ENCODE peak calls at places on chromosomes 1 and 21, in five cellular contexts. N is omental fat pad, A is BE2C, D is kidney epithelial cell, P is progenitor cell of endocrine pancreas. E is an unnamed sample.

GRCh38 chr1:151888972-151889570 is 20.2 kb downstream of the THEM4 start:
- DNase-seq in P (no peak), A (no peak), D (no peak), N (no peak), E (no peak)

GRCh38 chr1:236311040-236311439 is 29.3 kb upstream of the ERO1B start:
- DNase-seq in P (no peak), A (peak), D (no peak), N (no peak), E (no peak)

GRCh38 chr1:180266275-180267210 is 36.5 kb downstream of the LHX4 start:
- DNase-seq in D (no peak), A (no peak), N (no peak), P (no peak), E (no peak)

GRCh38 chr1:55323760-55324159 is 108.6 kb upstream of the USP24 start:
- DNase-seq in D (no peak), N (no peak), A (no peak), P (no peak), E (no peak)

GRCh38 chr1:42152119-42152518 is 1.1 kb upstream of the GUCA2B start:
- DNase-seq in A (no peak), N (no peak), P (no peak), D (no peak), E (no peak)

GRCh38 chr1:196887515-196888239 is at the start of gene CFHR4:
- DNase-seq in A (no peak), P (no peak), N (no peak), D (no peak), E (no peak)

GRCh38 chr1:12620142-12620865 is 2.3 kb upstream of the DHRS3 start:
- DNase-seq in N (no peak), D (no peak), A (no peak), P (no peak), E (no peak)

GRCh38 chr1:85629532-85629920 is 49.0 kb downstream of the CCN1 start:
- DNase-seq in A (no peak), N (no peak), D (no peak), P (no peak), E (no peak)

GRCh38 chr21:16572032-16572431 is 842.2 kb downstream of the USP25 start:
- DNase-seq in N (no peak), D (no peak), P (no peak), A (no peak), E (no peak)

GRCh38 chr1:198904356-198904755 is 265.5 kb downstream of the PTPRC start:
- DNase-seq in D (no peak), N (no peak), A (no peak), P (no peak), E (no peak)

GRCh38 chr1:155295183-155295941 is 5.9 kb downstream of the PKLR start:
- DNase-seq in D (no peak), P (no peak), N (no peak), A (no peak), E (no peak)

GRCh38 chr1:85992756-85993155 is 163.8 kb downstream of the COL24A1 start:
- DNase-seq in P (no peak), D (peak), A (no peak), N (no peak), E (no peak)

GRCh38 chr1:162972768-162973167 is 96.4 kb upstream of the RGS4 start:
- DNase-seq in P (no peak), D (no peak), A (no peak), N (no peak), E (no peak)

GRCh38 chr1:40901886-40902633 is 39.9 kb upstream of the CITED4 start:
- DNase-seq in D (peak), P (no peak), N (no peak), A (no peak), E (no peak)

GRCh38 chr21:44054710-44055109 is 42.6 kb downstream of the TRAPPC10 start:
- DNase-seq in P (no peak), N (no peak), A (no peak), D (peak), E (no peak)

GRCh38 chr1:247825362-247825761 is 1.4 kb upstream of the OR14A16 start:
- DNase-seq in D (no peak), A (no peak), P (no peak), N (no peak), E (no peak)

GRCh38 chr1:63317007-63317813 is 5.2 kb upstream of the FOXD3 start:
- DNase-seq in P (peak), A (no peak), D (no peak), N (no peak), E (peak)

GRCh38 chr1:184228558-184228957 is 158.3 kb upstream of the C1orf21 start:
- DNase-seq in D (no peak), P (no peak), N (no peak), A (no peak), E (no peak)

GRCh38 chr21:39754811-39755210 is 9.8 kb downstream of the IGSF5 start:
- DNase-seq in P (no peak), N (no peak), A (no peak), D (no peak), E (no peak)

GRCh38 chr1:202161151-202162048 is 998 bp upstream of the PTPN7 start:
- DNase-seq in D (no peak), A (no peak), P (no peak), N (no peak), E (no peak)

GRCh38 chr1:182149411-182149965 is 88.0 kb upstream of the ZNF648 start:
- DNase-seq in D (peak), N (no peak), P (no peak), A (no peak), E (no peak)

GRCh38 chr1:183609313-183609712 is 19.1 kb upstream of the NCF2 start:
- DNase-seq in P (no peak), A (peak), D (no peak), N (peak), E (no peak)

GRCh38 chr1:155017946-155018316 is 15.3 kb downstream of the ZBTB7B start:
- DNase-seq in A (peak), N (no peak), P (no peak), D (no peak), E (no peak)

GRCh38 chr1:3368711-3369436 is 85.6 kb upstream of the ARHGEF16 start:
- DNase-seq in D (no peak), P (no peak), A (no peak), N (no peak), E (no peak)

GRCh38 chr1:113903496-113904291 is 905 bp downstream of the AP4B1 start:
- DNase-seq in P (no peak), N (no peak), D (no peak), A (no peak), E (no peak)

GRCh38 chr1:9910080-9910424 is at the start of gene CTNNBIP1:
- DNase-seq in D (no peak), N (no peak), A (no peak), P (no peak), E (no peak)

GRCh38 chr1:211472724-211473123 is 19.2 kb downstream of the RD3 start:
- DNase-seq in A (no peak), N (no peak), D (no peak), P (no peak), E (no peak)

GRCh38 chr1:31700468-31701136 is 3.2 kb downstream of the COL16A1 start:
- DNase-seq in P (no peak), N (no peak), A (no peak), D (no peak), E (no peak)

GRCh38 chr1:171188388-171189266 is 3.5 kb downstream of the FMO2 start:
- DNase-seq in N (peak), P (no peak), D (no peak), A (peak), E (peak)

GRCh38 chr1:3614755-3615742 is 3.7 kb upstream of the MEGF6 start:
- DNase-seq in N (no peak), P (no peak), D (no peak), A (no peak), E (peak)

GRCh38 chr1:230408971-230409370 is 17.2 kb downstream of the PGBD5 start:
- DNase-seq in P (no peak), A (no peak), D (no peak), N (no peak), E (no peak)

GRCh38 chr1:65176071-65176470 is 28.1 kb downstream of the AK4 start:
- DNase-seq in A (no peak), P (no peak), N (no peak), D (no peak), E (no peak)

GRCh38 chr1:117567435-117567834 is 38.4 kb upstream of the TENT5C start:
- DNase-seq in A (no peak), D (no peak), N (no peak), P (peak), E (no peak)

GRCh38 chr1:107138767-107139445 is 1.9 kb upstream of the NTNG1 start:
- DNase-seq in A (no peak), D (peak), P (no peak), N (no peak), E (no peak)

GRCh38 chr21:39029086-39029772 is 154.0 kb downstream of the PSMG1 start:
- DNase-seq in D (no peak), A (peak), P (no peak), N (no peak), E (no peak)

GRCh38 chr21:44551290-44552015 is at the start of gene KRTAP10-2:
- DNase-seq in N (no peak), A (no peak), D (no peak), P (peak), E (no peak)

GRCh38 chr1:181490740-181491712 is 7.7 kb downstream of the CACNA1E start:
- DNase-seq in A (no peak), P (no peak), D (no peak), N (no peak), E (no peak)

GRCh38 chr1:81304187-81304586 is 496.5 kb upstream of the ADGRL2 start:
- DNase-seq in D (peak), A (peak), N (no peak), P (no peak), E (no peak)

GRCh38 chr1:212525479-212526110 is 83.0 kb upstream of the ATF3 start:
- DNase-seq in D (no peak), N (no peak), A (no peak), P (no peak), E (no peak)

DNA sequence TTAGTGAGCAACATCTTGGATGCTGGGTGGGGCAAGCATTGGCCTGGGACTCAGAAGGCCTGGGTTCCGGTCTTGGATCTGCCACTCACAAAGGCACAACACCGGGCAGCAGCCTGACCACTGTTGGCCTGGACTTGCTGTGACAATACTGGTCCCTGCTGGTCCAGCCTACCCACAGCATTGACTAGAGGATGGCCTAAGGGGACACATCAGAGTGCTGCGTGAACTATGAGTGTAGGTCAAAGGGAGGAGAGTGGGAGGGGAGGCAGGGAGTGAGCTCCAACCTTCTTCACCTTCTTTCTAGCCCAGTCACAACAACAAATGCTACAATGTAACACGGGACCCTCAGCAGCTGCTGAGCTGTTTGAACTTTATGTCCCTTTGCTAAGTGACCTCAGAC is 31.1 kb downstream of the TMEM50A start:
- DNase-seq in A (no peak), N (no peak), D (no peak), P (no peak), E (no peak)
- TF ChIP-seq CTCF in A (no peak), N (no peak), D (no peak), P (no peak), E (no peak)

DNA sequence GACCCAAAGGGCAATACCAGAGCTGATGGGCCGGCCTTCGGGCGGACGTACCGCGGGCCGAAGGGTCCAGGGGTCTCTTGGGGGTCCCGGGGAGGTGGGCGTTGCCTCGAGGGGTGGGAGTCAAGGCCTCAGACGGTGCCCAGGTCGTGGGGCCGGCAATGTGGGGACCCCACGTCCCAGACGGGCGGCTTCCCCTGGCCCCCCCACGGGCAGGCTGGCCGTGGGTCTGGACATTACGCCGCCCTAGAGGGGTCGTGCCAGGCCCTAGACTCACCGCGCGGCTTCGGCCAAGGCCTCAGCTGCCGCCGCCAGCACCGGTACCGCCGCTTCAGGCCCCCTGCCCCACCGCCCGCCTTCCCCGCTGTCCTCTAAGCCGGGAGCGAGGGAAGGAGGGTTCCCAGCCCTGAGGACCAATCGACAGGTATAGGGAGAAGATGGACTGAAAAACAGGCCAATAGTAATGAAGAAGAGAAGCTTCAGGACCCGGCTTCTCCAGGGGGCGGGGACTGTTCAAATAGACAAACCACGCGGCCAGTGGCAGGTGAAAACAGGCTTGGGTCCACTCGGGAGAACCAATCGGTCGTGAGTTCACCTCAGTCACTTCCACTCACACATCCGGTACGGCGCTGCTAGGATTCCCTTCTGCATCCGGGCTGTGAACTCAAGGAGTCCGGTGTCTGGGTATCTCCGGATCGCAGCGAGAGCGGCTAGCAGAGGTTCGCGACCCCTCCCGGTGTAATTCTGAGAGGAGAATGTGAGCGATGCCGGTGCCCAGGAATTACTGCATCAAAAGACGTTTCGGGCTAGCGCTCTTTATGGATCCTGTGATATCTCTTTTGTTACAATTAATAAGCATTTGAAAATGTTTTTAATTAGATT is at the start of gene MTOR:
- DNase-seq in N (peak), D (peak), P (peak), A (peak), E (peak)
- TF ChIP-seq CTCF in N (no peak), D (peak), P (no peak), A (no peak), E (no peak)

GRCh38 chr1:203301331-203301668 is 4.0 kb upstream of the BTG2 start:
- DNase-seq in D (no peak), A (no peak), P (no peak), N (no peak), E (no peak)

GRCh38 chr1:203296456-203297073 is 8.8 kb upstream of the BTG2 start:
- DNase-seq in A (no peak), N (no peak), D (no peak), P (no peak), E (no peak)

GRCh38 chr1:203302461-203302860 is 2.9 kb upstream of the BTG2 start:
- DNase-seq in N (no peak), A (no peak), P (no peak), D (no peak), E (no peak)

GRCh38 chr1:203300441-203301330 is 4.6 kb upstream of the BTG2 start:
- DNase-seq in A (no peak), P (no peak), D (no peak), N (no peak), E (no peak)

DNA sequence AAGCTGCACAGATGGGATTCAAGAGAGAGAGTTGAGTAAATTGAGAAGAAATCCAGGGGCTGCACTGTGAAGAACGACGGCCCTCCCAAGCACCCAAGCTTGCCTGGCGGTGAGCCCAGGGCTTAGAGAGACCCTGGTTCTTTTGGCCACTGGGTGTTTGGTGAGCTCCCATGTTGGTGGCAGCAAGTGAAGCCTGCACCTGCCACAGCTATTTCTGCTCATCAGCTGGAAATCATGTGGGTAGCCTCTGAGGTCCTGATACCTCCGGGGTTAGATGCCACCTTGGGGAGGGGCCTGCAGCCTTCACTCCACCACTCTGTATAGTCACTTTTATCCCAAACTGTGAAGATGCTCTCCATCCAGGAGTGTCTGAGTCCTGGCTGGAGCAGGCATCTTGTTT is 6.1 kb upstream of the BTG2 start:
- DNase-seq in P (no peak), N (no peak), A (no peak), D (no peak), E (no peak)
- TF ChIP-seq CTCF in P (no peak), N (no peak), A (no peak), D (no peak), E (no peak)

GRCh38 chr1:227447531-227447990 is 115.8 kb upstream of the ZNF678 start:
- DNase-seq in A (peak), D (no peak), P (peak), N (no peak), E (peak)
- TF ChIP-seq CTCF in A (peak), D (peak), P (peak), N (no peak), E (peak)

DNA sequence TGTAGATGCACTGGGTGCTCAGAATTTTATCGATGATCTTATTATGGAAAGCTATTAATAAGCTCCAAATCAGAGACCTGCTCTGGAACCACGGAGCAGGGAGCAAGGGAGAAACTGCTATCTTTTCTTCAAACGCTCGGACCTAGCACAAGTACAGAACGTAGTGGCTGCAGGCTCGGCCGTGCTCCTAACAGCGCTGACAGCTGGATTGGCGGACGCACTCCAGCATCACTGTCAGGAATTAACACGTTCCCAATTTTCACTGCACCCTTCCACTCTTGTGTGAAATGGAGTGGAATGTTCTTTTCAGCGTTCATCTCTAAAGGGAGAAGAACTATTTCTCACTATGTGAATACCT is 107.0 kb downstream of the ZNF281 start:
- DNase-seq in D (no peak), A (no peak), P (no peak), N (no peak), E (peak)
- TF ChIP-seq CTCF in D (no peak), A (no peak), P (no peak), N (no peak), E (no peak)

DNA sequence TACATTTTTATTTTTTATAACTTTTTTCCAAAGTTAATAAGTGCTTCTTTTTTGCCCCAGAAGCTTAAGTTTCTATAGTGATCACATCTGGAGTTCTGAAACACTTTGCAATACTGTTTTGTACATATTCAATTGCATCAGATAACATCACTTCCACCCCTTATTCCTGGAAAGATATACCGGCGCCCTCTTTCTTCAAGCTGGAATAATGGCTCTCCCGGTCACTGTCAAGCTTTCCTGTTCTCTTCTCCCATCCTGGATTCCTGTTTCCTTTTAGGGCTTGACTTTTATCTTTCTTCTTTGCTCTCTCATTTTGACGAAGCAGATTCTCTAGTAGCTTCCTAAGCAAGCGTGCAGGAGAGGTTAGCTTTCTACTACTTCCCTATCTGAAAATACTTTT is 1866.8 kb downstream of the MRPL39 start:
- DNase-seq in N (no peak), D (no peak), P (no peak), A (no peak), E (no peak)
- TF ChIP-seq CTCF in N (no peak), D (no peak), P (no peak), A (peak), E (no peak)

E was measured in nephron progenitor cell.